ENCODE peak calls at places on chromosome 4, in four cellular contexts. N, L, A and J are unnamed samples.

GRCh38 chr4:144647095-144647959 is 1.4 kb downstream of the HHIP start:
- DNase-seq in L (no peak), N (no peak), A (no peak), J (peak)

GRCh38 chr4:57501715-57502114 is 391.5 kb upstream of the IGFBP7 start:
- DNase-seq in A (no peak), L (no peak), N (no peak), J (no peak)

GRCh38 chr4:128287159-128287870 is at the start of gene PGRMC2:
- DNase-seq in N (no peak), L (peak), A (no peak), J (peak)

GRCh38 chr4:24793219-24794005 is 2.0 kb upstream of the SOD3 start:
- DNase-seq in L (no peak), A (no peak), N (no peak), J (no peak)

GRCh38 chr4:1656132-1656531 is 28.0 kb downstream of the FAM53A start:
- DNase-seq in N (no peak), A (no peak), L (no peak), J (no peak)

GRCh38 chr4:21819086-21819485 is 129.5 kb downstream of the KCNIP4 start:
- DNase-seq in L (no peak), N (no peak), A (no peak), J (peak)

GRCh38 chr4:156109943-156110925 is 156.6 kb upstream of the CTSO start:
- DNase-seq in N (no peak), A (no peak), L (no peak), J (peak)

GRCh38 chr4:153649572-153649991 is 34.5 kb upstream of the TLR2 start:
- DNase-seq in N (no peak), L (no peak), A (no peak), J (no peak)

GRCh38 chr4:36285784-36286480 is 4.5 kb downstream of the DTHD1 start:
- DNase-seq in A (peak), N (peak), L (peak), J (no peak)

GRCh38 chr4:63700569-63700968 is 708.7 kb downstream of the TECRL start:
- DNase-seq in A (no peak), L (no peak), N (no peak), J (no peak)

GRCh38 chr4:152190907-152191306 is 345.0 kb downstream of the FBXW7 start:
- DNase-seq in N (no peak), A (no peak), L (no peak), J (no peak)

GRCh38 chr4:41072021-41072777 is 142.1 kb downstream of the APBB2 start:
- DNase-seq in L (no peak), N (no peak), A (no peak), J (no peak)

GRCh38 chr4:155134136-155134535 is 74.3 kb upstream of the NPY2R start:
- DNase-seq in A (no peak), N (no peak), L (no peak), J (no peak)

GRCh38 chr4:7867701-7868429 is 71.8 kb downstream of the AFAP1 start:
- DNase-seq in N (peak), L (no peak), A (no peak), J (no peak)

GRCh38 chr4:57442834-57443291 is 332.7 kb upstream of the IGFBP7 start:
- DNase-seq in A (no peak), L (peak), N (no peak), J (no peak)

GRCh38 chr4:75254745-75255144 is 259.5 kb downstream of the RCHY1 start:
- DNase-seq in L (no peak), N (no peak), A (no peak), J (no peak)

GRCh38 chr4:6229095-6229494 is 28.7 kb upstream of the JAKMIP1 start:
- DNase-seq in N (no peak), L (no peak), A (no peak), J (no peak)

GRCh38 chr4:99458911-99459447 is 23.8 kb upstream of the ADH7 start:
- DNase-seq in L (no peak), A (no peak), N (no peak), J (no peak)

GRCh38 chr4:155593793-155594192 is 72.9 kb upstream of the GUCY1A1 start:
- DNase-seq in L (no peak), N (no peak), A (no peak), J (no peak)

GRCh38 chr4:81493895-81494490 is 22.3 kb upstream of the RASGEF1B start:
- DNase-seq in N (no peak), L (no peak), A (peak), J (no peak)

GRCh38 chr4:90445380-90445779 is 318.2 kb downstream of the CCSER1 start:
- DNase-seq in N (no peak), L (no peak), A (no peak), J (no peak)

GRCh38 chr4:113436360-113436759 is 325.2 kb downstream of the CAMK2D start:
- DNase-seq in L (no peak), A (no peak), N (no peak), J (peak)

GRCh38 chr4:162117051-162117450 is 46.7 kb downstream of the FSTL5 start:
- DNase-seq in L (no peak), A (no peak), N (no peak), J (no peak)

GRCh38 chr4:177057191-177057590 is 252.5 kb upstream of the NEIL3 start:
- DNase-seq in L (no peak), A (no peak), N (no peak), J (no peak)

GRCh38 chr4:82583897-82584604 is 22.3 kb upstream of the TMEM150C start:
- DNase-seq in L (no peak), N (no peak), A (no peak), J (no peak)

GRCh38 chr4:140675599-140676231 is 80.5 kb downstream of the TBC1D9 start:
- DNase-seq in L (no peak), A (no peak), N (no peak), J (no peak)

GRCh38 chr4:183098080-183098722 is 856 bp upstream of the WWC2 start:
- DNase-seq in A (no peak), N (peak), L (peak), J (peak)

GRCh38 chr4:172953896-172954568 is 214.6 kb upstream of the GALNT7 start:
- DNase-seq in L (no peak), N (no peak), A (no peak), J (peak)

GRCh38 chr4:15104825-15105224 is 102.5 kb downstream of the CPEB2 start:
- DNase-seq in N (no peak), L (no peak), A (no peak), J (no peak)

GRCh38 chr4:149896428-149896827 is 80.8 kb upstream of the IQCM start:
- DNase-seq in L (no peak), N (no peak), A (no peak), J (peak)